ENCODE peak calls at places on chromosomes 2 and 18, in four cellular contexts. L is IMR-90, C is A549, G is HCT116. R is an unnamed sample.

GRCh38 chr2:211329882-211330281 is 773.5 kb downstream of the CPS1 start:
- ATAC-seq in L (no peak), C (no peak), G (no peak), R (no peak)

GRCh38 chr2:32838418-32838817 is 108.3 kb upstream of the LTBP1 start:
- ATAC-seq in L (no peak), C (no peak), G (no peak), R (no peak)

GRCh38 chr18:23201741-23202140 is 66.5 kb downstream of the CABLES1 start:
- ATAC-seq in L (no peak), C (no peak), G (no peak), R (no peak)

GRCh38 chr2:40256649-40257048 is 195.2 kb downstream of the SLC8A1 start:
- ATAC-seq in L (peak; percentile 48), C (peak; percentile 88), G (peak; percentile 88), R (no peak)

GRCh38 chr2:221818569-221818968 is 246.5 kb upstream of the EPHA4 start:
- ATAC-seq in L (no peak), C (no peak), G (peak; percentile 78), R (no peak)

GRCh38 chr2:232859385-232859916 is 10.6 kb upstream of the SNORC start:
- ATAC-seq in L (no peak), C (no peak), G (no peak), R (no peak)

GRCh38 chr2:119253114-119253702 is 29.6 kb downstream of the STEAP3 start:
- ATAC-seq in L (peak; percentile 1), C (peak; percentile 46), G (peak; percentile 54), R (no peak)

GRCh38 chr2:228548230-228548629 is 366.7 kb upstream of the SPHKAP start:
- ATAC-seq in L (no peak), C (no peak), G (no peak), R (no peak)

GRCh38 chr18:3511980-3512379 is 62.0 kb downstream of the TGIF1 start:
- ATAC-seq in L (peak; percentile 87), C (no peak), G (no peak), R (no peak)

GRCh38 chr2:98348066-98348561 is 1.9 kb downstream of the CNGA3 start:
- ATAC-seq in L (no peak), C (peak; percentile 25), G (no peak), R (no peak)

GRCh38 chr18:77442393-77442792 is 192.7 kb downstream of the GALR1 start:
- ATAC-seq in L (no peak), C (no peak), G (no peak), R (no peak)

GRCh38 chr2:127671557-127672302 is 3.6 kb downstream of the LIMS2 start:
- ATAC-seq in L (no peak), C (no peak), G (no peak), R (no peak)

GRCh38 chr2:223054193-223054781 is 2.3 kb downstream of the KCNE4 start:
- ATAC-seq in L (peak; percentile 37), C (no peak), G (no peak), R (peak; percentile 79)

GRCh38 chr18:73684651-73685050 is 463.0 kb downstream of the FBXO15 start:
- ATAC-seq in L (no peak), C (no peak), G (no peak), R (no peak)
- H3K4me3 ChIP-seq in L (no peak overlapping the region), C (no peak overlapping the region), G (no peak overlapping the region), R (no peak overlapping the region)

GRCh38 chr2:201496785-201497184 is 45.2 kb downstream of the STRADB start:
- ATAC-seq in L (no peak), C (no peak), G (no peak), R (no peak)

GRCh38 chr2:201502713-201503112 is 51.2 kb downstream of the STRADB start:
- ATAC-seq in L (no peak), C (no peak), G (no peak), R (no peak)

GRCh38 chr2:201500534-201500933 is 49.0 kb downstream of the STRADB start:
- ATAC-seq in L (no peak), C (no peak), G (no peak), R (no peak)
- TF ChIP-seq POLR2A in L (no peak), C (no peak), G (no peak), R (no peak)

GRCh38 chr2:64858541-64859031 is 130.6 kb upstream of the SLC1A4 start:
- ATAC-seq in L (no peak), C (no peak), G (no peak), R (no peak)

GRCh38 chr2:64853894-64854293 is 135.3 kb upstream of the SLC1A4 start:
- ATAC-seq in L (no peak), C (no peak), G (no peak), R (no peak)

GRCh38 chr2:64857581-64858471 is 131.4 kb upstream of the SLC1A4 start:
- ATAC-seq in L (peak; percentile 1), C (peak; percentile 6), G (no peak), R (peak; percentile 9)

GRCh38 chr2:64852771-64853241 is 136.4 kb upstream of the SLC1A4 start:
- ATAC-seq in L (no peak), C (no peak), G (no peak), R (peak; percentile 32)

DNA sequence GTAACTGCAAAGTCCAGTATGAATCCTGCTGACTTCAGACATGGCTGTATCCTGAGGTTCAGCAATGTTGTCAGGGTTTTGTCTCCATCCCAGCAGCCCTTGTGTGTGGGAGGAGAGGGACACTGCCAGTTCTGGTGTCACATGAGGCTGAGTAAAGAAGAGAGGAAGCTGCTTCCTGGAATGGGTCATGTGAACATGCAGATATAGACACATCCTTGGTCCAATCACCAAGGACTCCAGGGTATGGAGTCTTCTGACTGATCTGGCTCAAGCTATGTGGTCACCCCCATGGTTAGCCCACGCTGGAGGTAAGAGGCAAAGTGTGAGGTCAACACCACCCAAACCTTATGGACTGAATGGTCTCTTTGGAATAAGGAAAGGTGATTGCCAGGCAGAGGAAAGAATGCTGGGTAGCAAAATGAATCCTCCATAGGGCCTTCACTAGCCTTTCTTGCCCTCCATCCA is 134.4 kb upstream of the SLC1A4 start:
- ATAC-seq in L (no peak), C (no peak), G (no peak), R (peak; percentile 22)
- H3K4me3 ChIP-seq in L (no peak overlapping the region), C (no peak overlapping the region), G (no peak overlapping the region), R (no peak overlapping the region)

GRCh38 chr2:204737296-204737695 is 192.0 kb downstream of the PARD3B start:
- ATAC-seq in L (no peak), C (no peak), G (no peak), R (no peak)

GRCh38 chr2:204726831-204727230 is 181.6 kb downstream of the PARD3B start:
- ATAC-seq in L (peak; percentile 35), C (no peak), G (no peak), R (no peak)

GRCh38 chr2:204727368-204727767 is 182.1 kb downstream of the PARD3B start:
- ATAC-seq in L (no peak), C (no peak), G (no peak), R (no peak)

GRCh38 chr2:204730588-204730987 is 185.3 kb downstream of the PARD3B start:
- ATAC-seq in L (no peak), C (no peak), G (no peak), R (no peak)

DNA sequence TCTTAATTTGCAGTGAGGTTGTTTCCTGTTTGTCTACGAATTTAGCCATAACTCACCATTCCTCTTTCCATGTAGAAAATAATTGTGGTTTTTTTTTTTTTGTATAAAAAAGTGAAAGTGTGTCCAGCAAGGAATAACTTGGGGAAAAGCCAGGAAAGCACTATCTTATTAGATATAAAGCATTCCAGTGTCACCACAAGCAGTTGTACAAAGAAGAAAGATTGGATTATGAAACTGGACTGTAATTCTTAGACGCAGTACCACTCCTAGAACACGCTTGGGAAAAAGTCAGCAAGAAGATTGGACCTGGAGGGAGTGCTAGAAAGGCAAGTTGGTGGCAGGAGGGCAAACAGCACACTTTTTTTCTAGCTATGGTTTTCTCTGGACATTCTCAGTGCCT is 186.7 kb downstream of the PARD3B start:
- ATAC-seq in L (peak; percentile 57), C (no peak), G (no peak), R (no peak)
- TF ChIP-seq POLR2A in L (no peak), C (no peak), G (no peak), R (no peak)